ENCODE peak calls at places on chromosome 17, in ten cellular contexts. O, H, R, V, P, S, Q, A, J and L are unnamed samples.

GRCh38 chr17:77831497-77832179 is 126.9 kb upstream of the TNRC6C start:
- DNase-seq in O (no peak), H (no peak), R (no peak), V (no peak), P (peak), S (peak), Q (no peak), A (peak), J (no peak), L (no peak)

GRCh38 chr17:74132354-74132753 is 71.1 kb upstream of the RPL38 start:
- DNase-seq in O (no peak), H (no peak), R (no peak), V (no peak), P (no peak), S (no peak), Q (no peak), A (no peak), J (no peak), L (no peak)

GRCh38 chr17:30290696-30291570 is 811 bp downstream of the BLMH start:
- DNase-seq in O (peak), H (peak), R (peak), V (peak), P (no peak), S (peak), Q (peak), A (peak), J (peak), L (peak)

GRCh38 chr17:59427425-59427921 is 96.0 kb downstream of the YPEL2 start:
- DNase-seq in O (no peak), H (peak), R (peak), V (peak), P (peak), S (peak), Q (peak), A (no peak), J (peak), L (peak)

GRCh38 chr17:72419866-72420774 is 299.3 kb downstream of the SOX9 start:
- DNase-seq in O (no peak), H (no peak), R (no peak), V (no peak), P (peak), S (no peak), Q (no peak), A (peak), J (peak), L (no peak)

GRCh38 chr17:27489045-27489715 is 32.9 kb downstream of the KSR1 start:
- DNase-seq in O (no peak), H (peak), R (no peak), V (peak), P (peak), S (peak), Q (no peak), A (peak), J (no peak), L (no peak)

GRCh38 chr17:63358956-63359355 is 87.2 kb downstream of the CYB561 start:
- DNase-seq in O (no peak), H (no peak), R (no peak), V (no peak), P (no peak), S (no peak), Q (no peak), A (no peak), J (no peak), L (no peak)

GRCh38 chr17:40490289-40490853 is 11.1 kb downstream of the TNS4 start:
- DNase-seq in O (peak), H (no peak), R (no peak), V (peak), P (peak), S (peak), Q (peak), A (peak), J (no peak), L (peak)

GRCh38 chr17:47996201-47996600 is 25.3 kb downstream of the CDK5RAP3 start:
- DNase-seq in O (no peak), H (no peak), R (no peak), V (no peak), P (no peak), S (no peak), Q (no peak), A (no peak), J (no peak), L (no peak)

GRCh38 chr17:15966183-15966878 is 21.4 kb downstream of the ADORA2B start:
- DNase-seq in O (no peak), H (peak), R (peak), V (no peak), P (no peak), S (no peak), Q (peak), A (no peak), J (no peak), L (no peak)

GRCh38 chr17:59406808-59407381 is 75.4 kb downstream of the YPEL2 start:
- DNase-seq in O (no peak), H (no peak), R (no peak), V (peak), P (peak), S (peak), Q (no peak), A (no peak), J (no peak), L (no peak)

GRCh38 chr17:27157898-27158297 is 136.0 kb upstream of the WSB1 start:
- DNase-seq in O (no peak), H (no peak), R (no peak), V (no peak), P (no peak), S (no peak), Q (no peak), A (no peak), J (no peak), L (no peak)

GRCh38 chr17:50037321-50038107 is 18.4 kb upstream of the ITGA3 start:
- DNase-seq in O (no peak), H (peak), R (no peak), V (peak), P (peak), S (peak), Q (no peak), A (peak), J (no peak), L (no peak)

DNA sequence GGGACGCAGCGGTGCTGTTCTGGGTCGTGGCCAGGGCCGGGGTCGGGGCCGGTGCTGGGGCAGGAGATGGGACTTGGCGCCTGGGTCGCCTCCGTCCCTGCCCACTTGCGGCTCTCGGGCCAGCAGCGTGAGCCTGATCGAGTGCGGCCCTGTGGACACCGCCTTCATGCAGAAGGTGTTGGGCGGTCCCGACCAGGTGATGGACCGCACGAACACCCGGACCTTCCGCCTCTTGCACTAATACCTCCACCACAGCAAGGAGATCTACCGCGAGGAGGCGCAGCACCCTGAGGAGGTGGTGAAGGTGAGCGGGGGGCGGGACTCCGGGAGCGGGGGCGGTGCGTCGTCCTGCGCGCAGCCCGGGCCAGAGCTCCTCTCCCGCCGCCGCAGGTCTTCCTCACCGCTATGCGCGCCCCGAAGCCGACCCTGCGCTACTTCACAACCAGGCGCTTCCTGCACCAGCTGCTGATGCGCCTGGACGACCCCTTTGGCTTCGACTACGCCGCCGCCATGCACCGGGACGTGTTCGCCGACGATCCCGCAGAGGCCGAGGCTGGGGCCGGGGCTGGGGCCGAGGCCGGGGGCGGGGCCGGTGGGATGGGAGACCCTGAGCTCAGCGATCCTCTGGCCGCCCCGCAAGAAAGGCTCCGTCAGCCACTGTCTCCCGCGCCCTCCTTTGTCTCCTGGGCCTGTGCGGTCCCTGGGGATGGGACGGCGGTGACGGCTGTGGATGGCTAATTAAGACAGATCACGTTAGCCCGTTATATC is 4.5 kb upstream of the HSD17B1 start:
- DNase-seq in O (peak), H (peak), R (peak), V (peak), P (no peak), S (no peak), Q (peak), A (no peak), J (peak), L (peak)
- TF ChIP-seq CTCF in O (peak), H (peak), R (peak), V (peak), P (peak), S (no peak), Q (peak), A (peak), J (peak), L (peak)

GRCh38 chr17:58119491-58119890 is 28.7 kb upstream of the OR4D1 start:
- DNase-seq in O (no peak), H (no peak), R (no peak), V (no peak), P (no peak), S (no peak), Q (no peak), A (no peak), J (no peak), L (no peak)

GRCh38 chr17:58120195-58120822 is 27.9 kb upstream of the OR4D1 start:
- DNase-seq in O (peak), H (no peak), R (peak), V (peak), P (peak), S (peak), Q (peak), A (no peak), J (peak), L (peak)

GRCh38 chr17:58117382-58117781 is 30.8 kb upstream of the OR4D1 start:
- DNase-seq in O (no peak), H (no peak), R (no peak), V (no peak), P (no peak), S (no peak), Q (no peak), A (no peak), J (no peak), L (no peak)

GRCh38 chr17:58127846-58128245 is 20.3 kb upstream of the OR4D1 start:
- DNase-seq in O (no peak), H (no peak), R (no peak), V (no peak), P (no peak), S (no peak), Q (no peak), A (no peak), J (no peak), L (no peak)

GRCh38 chr17:58121925-58122324 is 26.3 kb upstream of the OR4D1 start:
- DNase-seq in O (peak), H (no peak), R (no peak), V (peak), P (peak), S (peak), Q (no peak), A (no peak), J (peak), L (peak)
- TF ChIP-seq CTCF in O (peak), H (no peak), R (no peak), V (peak), P (peak), S (peak), Q (peak), A (no peak), J (peak), L (peak)

GRCh38 chr17:66210208-66210574 is 18.3 kb upstream of the CEP112 start:
- DNase-seq in O (no peak), H (no peak), R (no peak), V (no peak), P (no peak), S (no peak), Q (no peak), A (no peak), J (no peak), L (no peak)

GRCh38 chr17:66215529-66215911 is 13.7 kb downstream of the APOH start:
- DNase-seq in O (no peak), H (no peak), R (no peak), V (no peak), P (no peak), S (no peak), Q (no peak), A (no peak), J (no peak), L (no peak)

GRCh38 chr17:66214893-66215528 is 14.2 kb downstream of the APOH start:
- DNase-seq in O (no peak), H (no peak), R (no peak), V (no peak), P (no peak), S (no peak), Q (no peak), A (no peak), J (no peak), L (no peak)

GRCh38 chr17:66207936-66208335 is 16.0 kb upstream of the CEP112 start:
- DNase-seq in O (no peak), H (no peak), R (no peak), V (no peak), P (no peak), S (no peak), Q (no peak), A (no peak), J (no peak), L (no peak)

GRCh38 chr17:66211047-66211810 is 18.0 kb downstream of the APOH start:
- DNase-seq in O (no peak), H (no peak), R (no peak), V (no peak), P (no peak), S (no peak), Q (no peak), A (no peak), J (no peak), L (no peak)
- TF ChIP-seq CTCF in O (no peak), H (no peak), R (no peak), V (no peak), P (no peak), S (no peak), Q (no peak), A (no peak), J (no peak), L (no peak)

GRCh38 chr17:82913304-82914043 is 73.7 kb upstream of the ZNF750 start:
- DNase-seq in O (no peak), H (no peak), R (no peak), V (peak), P (no peak), S (no peak), Q (peak), A (no peak), J (no peak), L (no peak)
- TF ChIP-seq CTCF in O (peak), H (no peak), R (no peak), V (peak), P (no peak), S (no peak), Q (no peak), A (no peak), J (peak), L (no peak)

GRCh38 chr17:43873091-43873490 is 26.1 kb downstream of the CD300LG start:
- DNase-seq in O (no peak), H (no peak), R (no peak), V (no peak), P (no peak), S (no peak), Q (no peak), A (no peak), J (no peak), L (no peak)
- TF ChIP-seq CTCF in O (no peak), H (no peak), R (peak), V (no peak), P (no peak), S (no peak), Q (no peak), A (no peak), J (no peak), L (peak)

GRCh38 chr17:80996422-80997305 is 5.0 kb downstream of the CHMP6 start:
- DNase-seq in O (no peak), H (no peak), R (no peak), V (no peak), P (no peak), S (no peak), Q (no peak), A (no peak), J (no peak), L (no peak)
- TF ChIP-seq CTCF in O (no peak), H (no peak), R (no peak), V (no peak), P (no peak), S (no peak), Q (no peak), A (no peak), J (no peak), L (no peak)

DNA sequence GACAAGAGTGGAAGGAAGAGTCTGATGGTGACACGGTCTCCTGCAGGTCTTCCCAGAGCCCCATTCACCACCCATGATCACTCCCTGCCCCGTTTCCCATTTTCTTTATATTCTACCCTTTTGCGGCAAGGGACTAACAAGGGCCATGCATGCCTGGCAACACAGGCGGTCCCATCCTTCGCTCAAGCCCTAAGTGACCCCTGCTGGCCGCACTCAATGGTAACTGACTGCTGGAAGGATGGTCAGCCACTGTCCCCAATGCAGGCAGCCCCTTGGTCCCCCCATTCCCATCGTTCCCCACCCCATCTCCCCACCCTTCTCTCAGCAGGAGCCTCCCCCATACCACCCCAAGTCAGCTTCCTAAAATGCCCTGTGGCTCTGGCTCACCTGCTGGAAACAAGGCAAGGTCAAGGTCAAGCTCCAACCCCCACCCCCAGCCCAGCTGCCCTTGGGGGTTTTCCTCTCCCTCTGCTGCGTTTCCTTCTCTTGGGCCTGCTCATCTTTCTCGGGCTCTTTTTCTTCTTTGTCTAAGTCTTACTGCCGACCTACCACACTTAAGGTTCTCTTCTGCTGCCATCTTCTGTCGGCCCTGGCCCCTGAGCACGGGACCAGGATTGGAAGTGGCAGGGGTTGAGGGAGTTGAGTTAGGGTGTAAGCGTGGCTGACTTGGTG is 116.0 kb downstream of the RPTOR start:
- DNase-seq in O (no peak), H (no peak), R (no peak), V (no peak), P (no peak), S (no peak), Q (no peak), A (no peak), J (no peak), L (no peak)
- TF ChIP-seq CTCF in O (no peak), H (no peak), R (no peak), V (no peak), P (no peak), S (no peak), Q (no peak), A (no peak), J (no peak), L (no peak)

GRCh38 chr17:57401556-57402488 is 145.5 kb downstream of the MSI2 start:
- DNase-seq in O (no peak), H (no peak), R (peak), V (peak), P (no peak), S (no peak), Q (peak), A (no peak), J (peak), L (no peak)
- TF ChIP-seq CTCF in O (no peak), H (no peak), R (no peak), V (peak), P (no peak), S (no peak), Q (no peak), A (no peak), J (no peak), L (no peak)

GRCh38 chr17:149231-149630 is 11.9 kb downstream of the SCGB1C2 start:
- DNase-seq in O (no peak), H (no peak), R (peak), V (no peak), P (no peak), S (no peak), Q (no peak), A (no peak), J (no peak), L (no peak)
- TF ChIP-seq CTCF in O (no peak), H (no peak), R (no peak), V (no peak), P (no peak), S (no peak), Q (no peak), A (no peak), J (no peak), L (no peak)